ENCODE peak calls at places on chromosomes 3 and 15, in nine cellular contexts. X, I, E, L, T, H, B, Z and A are unnamed samples.

GRCh38 chr15:99442268-99442897 is 123.4 kb upstream of the MEF2A start:
- DNase-seq in I (no peak), L (peak), B (no peak), T (peak), H (peak), X (no peak), E (no peak), Z (no peak), A (peak)

GRCh38 chr3:16072420-16073110 is 101.9 kb upstream of the GALNT15 start:
- DNase-seq in I (no peak), B (no peak), E (no peak), T (no peak), H (no peak), Z (no peak), L (no peak), X (no peak), A (no peak)

GRCh38 chr3:148006508-148006907 is 597.3 kb downstream of the ZIC1 start:
- DNase-seq in H (peak), E (no peak), L (peak), Z (no peak), I (no peak), T (no peak), X (peak), B (no peak), A (no peak)

GRCh38 chr3:159126261-159127020 is 324.6 kb downstream of the MFSD1 start:
- DNase-seq in X (no peak), H (peak), E (no peak), I (no peak), L (peak), B (no peak), T (no peak), Z (no peak), A (no peak)

GRCh38 chr15:62904511-62904910 is 138.0 kb upstream of the TPM1 start:
- DNase-seq in E (no peak), X (no peak), Z (no peak), L (no peak), H (no peak), T (no peak), I (no peak), B (no peak), A (no peak)

GRCh38 chr3:35737527-35737926 is 98.2 kb downstream of the ARPP21 start:
- DNase-seq in X (no peak), L (no peak), B (no peak), Z (no peak), T (no peak), I (no peak), E (no peak), H (no peak), A (no peak)

GRCh38 chr15:90868261-90868689 is at the start of gene FURIN:
- DNase-seq in L (no peak), B (no peak), H (no peak), T (no peak), I (no peak), X (no peak), E (no peak), Z (no peak), A (no peak)

GRCh38 chr3:126102530-126102951 is 18.6 kb upstream of the SLC41A3 start:
- DNase-seq in Z (no peak), I (no peak), E (no peak), T (no peak), H (peak), B (no peak), L (no peak), X (no peak), A (peak)

GRCh38 chr15:74022706-74023470 is 28.4 kb downstream of the PML start:
- DNase-seq in Z (no peak), T (no peak), B (no peak), I (no peak), E (no peak), X (no peak), H (no peak), L (no peak), A (no peak)

GRCh38 chr3:43222594-43222993 is 63.7 kb upstream of the SNRK start:
- DNase-seq in T (no peak), B (no peak), H (no peak), I (no peak), Z (no peak), X (no peak), L (no peak), E (no peak), A (no peak)

GRCh38 chr15:79629687-79630086 is 197.6 kb downstream of the MINAR1 start:
- DNase-seq in I (no peak), X (no peak), H (peak), T (no peak), L (peak), E (no peak), B (no peak), Z (no peak), A (no peak)

GRCh38 chr15:77527831-77528231 is 104.9 kb downstream of the LINGO1 start:
- DNase-seq in X (no peak), E (no peak), Z (no peak), L (peak), I (no peak), T (no peak), B (no peak), H (no peak), A (no peak)

GRCh38 chr3:58998476-58999117 is 51.2 kb downstream of the CFAP20DC start:
- DNase-seq in Z (no peak), B (no peak), L (peak), T (no peak), H (peak), X (no peak), E (no peak), I (no peak), A (peak)

GRCh38 chr3:112984485-112984884 is 6.3 kb upstream of the GTPBP8 start:
- DNase-seq in L (peak), Z (no peak), X (no peak), T (no peak), I (peak), E (no peak), B (no peak), H (no peak), A (no peak)

GRCh38 chr15:64460737-64461576 is 579 bp downstream of the ZNF609 start:
- DNase-seq in Z (peak), L (peak), T (no peak), H (peak), E (no peak), X (peak), I (peak), B (peak), A (peak)

GRCh38 chr3:169410430-169410829 is 253.1 kb downstream of the MECOM start:
- DNase-seq in X (no peak), I (no peak), B (no peak), Z (no peak), L (no peak), E (no peak), T (no peak), H (no peak), A (peak)

GRCh38 chr3:155323063-155323666 is 29.7 kb upstream of the STRIT1 start:
- DNase-seq in B (peak), E (peak), I (no peak), L (peak), T (no peak), X (peak), H (peak), Z (peak), A (peak)

GRCh38 chr15:92937880-92938279 is 37.8 kb downstream of the CHD2 start:
- DNase-seq in B (no peak), I (no peak), T (no peak), H (no peak), L (no peak), E (no peak), X (no peak), Z (no peak), A (no peak)